ENCODE peak calls at places on chromosomes 12 and 14, in ten cellular contexts. K is IMR-90, F is right lobe of liver, J is stomach, S is Peyer's patch, U is left ventricle myocardium inferior, R is PC-3, D is fibroblast of lung, G is left lung, Z is sigmoid colon. Y is an unnamed sample.

GRCh38 chr12:1093166-1093751 is 102.2 kb downstream of the ERC1 start:
- DNase-seq in K (peak; percentile 67), F (no peak), J (no peak), S (no peak), U (no peak), R (peak; percentile 77), D (peak; percentile 79), G (no peak), Z (no peak), Y (peak; percentile 67)

GRCh38 chr14:76810953-76811400 is 1.7 kb downstream of the ANGEL1 start:
- DNase-seq in K (peak; percentile 34), F (no peak), J (no peak), S (no peak), U (no peak), R (peak; percentile 57), D (peak; percentile 59), G (no peak), Z (no peak), Y (peak; percentile 19)

GRCh38 chr14:32073537-32074189 is 3.4 kb upstream of the ARHGAP5 start:
- DNase-seq in K (peak; percentile 82), F (no peak), J (peak; percentile 49), S (peak; percentile 54), U (no peak), R (peak; percentile 93), D (peak; percentile 91), G (no peak), Z (peak; percentile 64), Y (peak; percentile 89)

GRCh38 chr12:754238-754816 is 1.9 kb downstream of the WNK1 start:
- DNase-seq in K (no peak), F (peak; percentile 72), J (no peak), S (no peak), U (no peak), R (peak; percentile 49), D (peak; percentile 28), G (no peak), Z (no peak), Y (peak; percentile 17)

GRCh38 chr12:121400332-121401139 is 618 bp downstream of the RNF34 start:
- DNase-seq in K (peak; percentile 47), F (no peak), J (peak; percentile 44), S (peak; percentile 30), U (peak; percentile 25), R (peak; percentile 68), D (peak; percentile 21), G (peak; percentile 89), Z (peak; percentile 73), Y (peak; percentile 60)

GRCh38 chr12:74292351-74293194 is 245.1 kb upstream of the ATXN7L3B start:
- DNase-seq in K (no peak), F (peak; percentile 52), J (no peak), S (no peak), U (no peak), R (no peak), D (no peak), G (peak; percentile 73), Z (no peak), Y (no peak)

GRCh38 chr12:120413901-120414695 is 23.8 kb upstream of the COX6A1 start:
- DNase-seq in K (no peak), F (no peak), J (peak; percentile 73), S (no peak), U (no peak), R (no peak), D (no peak), G (no peak), Z (no peak), Y (peak; percentile 82)

GRCh38 chr12:80670214-80670613 is 37.2 kb upstream of the MYF6 start:
- DNase-seq in K (no peak), F (no peak), J (no peak), S (no peak), U (no peak), R (no peak), D (no peak), G (no peak), Z (no peak), Y (no peak)

GRCh38 chr12:68240975-68241374 is 12.4 kb downstream of the IL22 start:
- DNase-seq in K (peak; percentile 57), F (no peak), J (no peak), S (peak; percentile 61), U (no peak), R (peak; percentile 8), D (peak; percentile 51), G (no peak), Z (no peak), Y (peak; percentile 39)

GRCh38 chr14:20836668-20837338 is 34.2 kb upstream of the RNASE1 start:
- DNase-seq in K (peak; percentile 18), F (no peak), J (peak; percentile 58), S (no peak), U (no peak), R (peak; percentile 84), D (peak; percentile 3), G (no peak), Z (no peak), Y (peak; percentile 47)

GRCh38 chr12:117092886-117093285 is 6.3 kb downstream of the TESC start:
- DNase-seq in K (no peak), F (no peak), J (no peak), S (no peak), U (no peak), R (no peak), D (no peak), G (no peak), Z (peak; percentile 34), Y (no peak)

GRCh38 chr12:117092511-117092780 is 6.8 kb downstream of the TESC start:
- DNase-seq in K (no peak), F (no peak), J (no peak), S (no peak), U (no peak), R (no peak), D (no peak), G (peak; percentile 3), Z (peak; percentile 58), Y (no peak)

GRCh38 chr12:117091758-117092510 is 7.3 kb downstream of the TESC start:
- DNase-seq in K (no peak), F (no peak), J (no peak), S (no peak), U (no peak), R (no peak), D (no peak), G (peak; percentile 30), Z (peak; percentile 27), Y (no peak)

GRCh38 chr12:117093918-117094630 is 5.1 kb downstream of the TESC start:
- DNase-seq in K (no peak), F (peak; percentile 27), J (no peak), S (no peak), U (no peak), R (no peak), D (no peak), G (no peak), Z (peak; percentile 28), Y (no peak)

DNA sequence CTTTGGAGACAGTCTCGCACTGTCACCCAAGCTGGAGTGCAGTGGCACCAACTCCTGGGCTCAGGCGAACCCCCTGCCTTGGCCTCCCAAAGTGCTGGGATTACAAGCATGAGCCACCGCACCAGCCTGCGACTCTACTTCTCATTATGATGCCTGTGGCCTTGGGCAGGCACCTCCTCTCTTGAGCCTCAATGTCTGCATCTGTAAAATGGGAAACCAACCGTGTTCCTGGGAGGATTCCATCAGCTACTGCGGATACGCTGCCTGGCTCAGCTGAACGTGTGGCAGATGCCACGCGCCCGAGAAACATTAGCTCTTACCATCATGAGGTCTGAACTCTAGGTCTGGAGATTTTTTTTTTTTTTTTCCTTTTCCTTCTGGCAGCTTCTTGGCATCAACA is 5.8 kb downstream of the TESC start:
- DNase-seq in K (no peak), F (no peak), J (no peak), S (no peak), U (no peak), R (no peak), D (no peak), G (no peak), Z (no peak), Y (no peak)
- H3K4me1 ChIP-seq in K (no peaks in the 10 kb centered on the region), F (peaks cover 12% of the 10 kb centered on the region), J (peaks cover 94% of the 10 kb centered on the region), S (no peaks in the 10 kb centered on the region), U (peaks cover 85% of the 10 kb centered on the region), R (peaks cover under 1% of the 10 kb centered on the region), D (no peaks in the 10 kb centered on the region), G (no peaks in the 10 kb centered on the region), Z (peaks cover 2% of the 10 kb centered on the region), Y (peaks cover 17% of the 10 kb centered on the region)

GRCh38 chr14:61455351-61455750 is 134.0 kb downstream of the PRKCH start:
- DNase-seq in K (no peak), F (no peak), J (no peak), S (no peak), U (no peak), R (no peak), D (no peak), G (no peak), Z (no peak), Y (no peak)

GRCh38 chr14:61452452-61452851 is 131.1 kb downstream of the PRKCH start:
- DNase-seq in K (no peak), F (no peak), J (no peak), S (no peak), U (no peak), R (no peak), D (no peak), G (no peak), Z (no peak), Y (no peak)

GRCh38 chr14:61453103-61453767 is 131.9 kb downstream of the PRKCH start:
- DNase-seq in K (no peak), F (no peak), J (no peak), S (no peak), U (no peak), R (no peak), D (no peak), G (no peak), Z (no peak), Y (no peak)

GRCh38 chr14:61456720-61457119 is 135.3 kb downstream of the PRKCH start:
- DNase-seq in K (peak; percentile 73), F (peak; percentile 68), J (peak; percentile 88), S (peak; percentile 92), U (peak; percentile 74), R (peak; percentile 95), D (peak; percentile 77), G (peak; percentile 77), Z (peak; percentile 87), Y (peak; percentile 88)

DNA sequence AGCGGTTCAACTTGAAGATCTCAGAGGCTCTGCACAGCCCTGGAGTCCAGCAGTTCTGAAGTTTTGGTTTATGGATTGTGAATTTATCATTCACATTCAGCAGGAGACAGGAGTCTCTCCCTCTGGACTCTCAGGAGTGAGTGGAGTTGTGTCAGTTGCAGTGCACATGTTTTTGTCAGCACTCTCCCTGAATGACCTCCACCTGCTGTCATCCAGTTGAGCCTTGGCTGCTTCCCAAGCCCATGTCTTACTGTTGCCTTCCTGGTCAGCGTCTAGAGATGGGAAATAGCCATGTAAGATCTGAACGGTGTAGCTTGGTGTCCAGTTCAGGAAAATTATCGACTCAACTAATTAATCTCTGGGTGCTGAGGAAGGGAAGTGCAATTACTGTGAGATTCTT is 133.2 kb downstream of the PRKCH start:
- DNase-seq in K (no peak), F (no peak), J (no peak), S (no peak), U (peak; percentile 54), R (no peak), D (no peak), G (no peak), Z (no peak), Y (peak; percentile 80)
- H3K4me3 ChIP-seq in K (no peak overlapping the region), F (no peak overlapping the region), J (no peak overlapping the region), S (no peak overlapping the region), U (no peak overlapping the region), R (no peak overlapping the region), D (no peak overlapping the region), G (no peak overlapping the region), Z (no peak overlapping the region), Y (no peak overlapping the region)

GRCh38 chr12:8603858-8604257 is 8.8 kb downstream of the AICDA start:
- DNase-seq in K (no peak), F (no peak), J (no peak), S (no peak), U (no peak), R (no peak), D (no peak), G (no peak), Z (no peak), Y (no peak)
- TF ChIP-seq CTCF in K (no peak), F (no peak), J (no peak), S (no peak), U (no peak), R (no peak), D (no peak), G (no peak), Z (no peak), Y (no peak)

GRCh38 chr12:51937941-51938340 is 13.6 kb upstream of the ACVR1B start:
- DNase-seq in K (no peak), F (no peak), J (no peak), S (no peak), U (no peak), R (no peak), D (no peak), G (no peak), Z (no peak), Y (no peak)
- H3K4me1 ChIP-seq in K (peaks cover 8% of the 10 kb centered on the region), F (peaks cover 2% of the 10 kb centered on the region), J (peaks cover 14% of the 10 kb centered on the region), S (no peaks in the 10 kb centered on the region), U (peaks cover 13% of the 10 kb centered on the region), R (no peaks in the 10 kb centered on the region), D (peaks cover 3% of the 10 kb centered on the region), G (peaks cover 6% of the 10 kb centered on the region), Z (peaks cover 10% of the 10 kb centered on the region), Y (peaks cover 38% of the 10 kb centered on the region)

Y was measured in cardiac muscle cell.